ENCODE peak calls at places on chromosome 5, in four cellular contexts. Z is IMR-90, F is H9, U is H1. B is an unnamed sample.

GRCh38 chr5:154712518-154713437 is 42.4 kb upstream of the LARP1 start:
- DNase-seq in Z (no peak), F (peak; percentile 95), U (peak; percentile 86), B (peak; percentile 85)

GRCh38 chr5:54477941-54478478 is 22.5 kb downstream of the HSPB3 start:
- DNase-seq in Z (no peak), F (no peak), U (no peak), B (peak; percentile 33)

GRCh38 chr5:88707216-88707965 is 175.6 kb downstream of the MEF2C start:
- DNase-seq in Z (peak; percentile 6), F (no peak), U (no peak), B (peak; percentile 1)

GRCh38 chr5:37060030-37060429 is 183.5 kb downstream of the NIPBL start:
- DNase-seq in Z (no peak), F (no peak), U (no peak), B (no peak)

GRCh38 chr5:166720026-166720425 is 1571.4 kb upstream of the WWC1 start:
- DNase-seq in Z (no peak), F (no peak), U (no peak), B (no peak)

GRCh38 chr5:172545291-172545761 is 91.0 kb upstream of the SH3PXD2B start:
- DNase-seq in Z (no peak), F (no peak), U (no peak), B (no peak)

GRCh38 chr5:36300927-36301540 is 668 bp downstream of the RANBP3L start:
- DNase-seq in Z (peak; percentile 1), F (no peak), U (no peak), B (no peak)

GRCh38 chr5:119049824-119050449 is 20.9 kb upstream of the DMXL1 start:
- DNase-seq in Z (peak; percentile 80), F (peak; percentile 32), U (no peak), B (peak; percentile 42)

GRCh38 chr5:106699198-106699597 is 971.5 kb downstream of the EFNA5 start:
- DNase-seq in Z (no peak), F (peak; percentile 76), U (peak; percentile 58), B (peak; percentile 77)

GRCh38 chr5:97297063-97297715 is 114.1 kb upstream of the RIOK2 start:
- DNase-seq in Z (peak; percentile 23), F (peak; percentile 76), U (peak; percentile 21), B (peak; percentile 91)

GRCh38 chr5:53422539-53422938 is 57.9 kb upstream of the FST start:
- DNase-seq in Z (peak; percentile 94), F (no peak), U (no peak), B (no peak)

DNA sequence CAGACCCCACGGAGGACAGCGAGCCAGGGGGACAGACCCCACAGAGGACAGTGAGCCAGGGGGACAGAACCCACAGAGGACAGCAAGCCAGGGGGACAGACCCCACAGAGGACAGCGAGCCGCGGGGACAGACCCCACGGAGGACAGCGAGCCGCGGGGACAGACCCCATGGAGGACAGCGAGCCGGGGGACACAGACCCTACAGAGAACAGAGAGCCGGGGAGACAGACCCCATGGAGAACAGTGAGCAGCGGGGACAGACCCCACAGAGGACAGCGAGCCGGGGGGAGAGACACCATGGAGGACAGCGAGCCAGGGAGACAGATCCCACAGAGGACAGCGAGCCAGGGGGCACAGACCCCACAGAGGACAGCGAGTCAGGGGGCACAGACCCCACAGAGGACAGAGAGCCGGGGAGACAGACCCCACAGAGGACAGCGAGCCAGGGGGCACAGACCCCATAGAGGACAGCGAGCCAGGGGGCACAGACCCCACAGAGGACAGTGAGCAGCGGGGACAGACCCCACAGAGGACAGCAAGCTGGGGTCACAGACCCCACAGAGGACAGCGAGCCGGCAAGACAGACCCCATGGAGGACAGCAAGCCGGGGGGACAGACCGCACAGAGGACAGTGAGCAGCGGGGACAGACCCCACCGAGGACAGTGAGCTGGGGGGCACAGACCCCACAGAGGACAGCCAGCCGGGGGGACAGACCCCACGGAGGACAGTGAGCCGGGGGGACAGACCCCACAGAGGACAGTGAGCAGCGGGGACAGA is 4.4 kb upstream of the ZDHHC11 start:
- DNase-seq in Z (no peak), F (no peak), U (no peak), B (no peak)
- H2BK5ac ChIP-seq in Z (no peak overlapping the region), F (no peak overlapping the region), U (no peak overlapping the region), B (no peak overlapping the region)

DNA sequence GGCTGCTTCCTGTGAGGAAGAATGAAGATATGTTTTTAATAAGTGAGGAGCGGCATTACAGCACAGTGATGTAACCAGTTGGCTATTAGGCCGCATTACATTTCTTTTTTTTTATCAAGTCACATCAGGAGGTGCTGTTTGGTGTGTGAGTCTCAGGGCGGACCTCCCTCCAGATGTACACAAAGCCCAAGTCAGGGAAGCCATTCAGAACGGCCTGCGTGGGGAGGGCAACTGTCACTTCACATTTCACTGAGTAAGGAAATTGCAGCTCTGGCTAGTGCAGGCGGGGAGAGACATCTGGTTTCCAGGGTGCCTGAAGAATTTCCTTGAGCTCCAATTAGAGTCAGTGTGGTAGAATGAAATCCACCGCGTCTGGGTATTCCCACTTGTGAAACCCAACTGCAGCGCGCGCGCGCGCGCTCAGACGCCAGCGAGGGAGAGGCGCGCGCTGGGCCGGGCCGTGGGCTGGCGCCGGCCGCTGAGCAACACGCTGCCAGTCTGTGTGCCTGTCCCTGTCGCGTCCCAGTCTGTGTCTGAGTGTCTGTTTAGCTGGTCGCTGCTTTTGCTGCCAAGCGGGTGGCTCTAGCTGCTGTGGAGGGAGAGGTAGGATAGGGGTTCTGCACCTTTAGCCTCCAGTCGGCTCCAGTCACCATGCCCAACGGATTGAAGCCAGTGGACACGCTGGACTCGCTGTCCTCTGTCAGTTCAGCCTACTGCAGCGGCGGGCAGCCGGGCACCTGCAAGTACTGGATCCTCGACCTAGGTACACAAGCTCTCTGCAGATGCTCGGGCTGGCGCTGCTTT is 140.8 kb upstream of the OTULINL start:
- DNase-seq in Z (peak; percentile 97), F (no peak), U (no peak), B (no peak)
- H3K18ac ChIP-seq in Z (no peak overlapping the region), F (no peak overlapping the region), U (no peak overlapping the region), B (no peak overlapping the region)

DNA sequence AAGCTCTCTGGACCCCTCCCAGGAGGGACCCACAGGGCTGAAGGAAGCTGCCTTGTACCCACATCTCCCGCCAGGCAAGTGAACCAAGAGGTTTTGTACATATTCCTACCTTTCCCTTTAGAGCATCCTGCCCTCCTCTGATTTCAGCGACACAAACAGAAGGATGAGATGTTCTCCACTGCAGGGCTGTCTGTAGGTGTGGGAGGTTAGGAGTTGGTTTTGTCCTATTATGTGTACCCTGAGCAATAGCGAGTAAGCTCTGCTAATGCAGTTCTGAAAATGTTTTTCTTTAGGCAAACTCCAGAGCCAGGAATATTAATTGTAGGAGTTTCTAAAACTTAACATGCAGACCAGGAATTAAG is 13.0 kb downstream of the SQSTM1 start:
- DNase-seq in Z (no peak), F (no peak), U (no peak), B (no peak)
- H3K56ac ChIP-seq in Z (no peak overlapping the region), F (no peak overlapping the region), U (no peak overlapping the region), B (no peak overlapping the region)

DNA sequence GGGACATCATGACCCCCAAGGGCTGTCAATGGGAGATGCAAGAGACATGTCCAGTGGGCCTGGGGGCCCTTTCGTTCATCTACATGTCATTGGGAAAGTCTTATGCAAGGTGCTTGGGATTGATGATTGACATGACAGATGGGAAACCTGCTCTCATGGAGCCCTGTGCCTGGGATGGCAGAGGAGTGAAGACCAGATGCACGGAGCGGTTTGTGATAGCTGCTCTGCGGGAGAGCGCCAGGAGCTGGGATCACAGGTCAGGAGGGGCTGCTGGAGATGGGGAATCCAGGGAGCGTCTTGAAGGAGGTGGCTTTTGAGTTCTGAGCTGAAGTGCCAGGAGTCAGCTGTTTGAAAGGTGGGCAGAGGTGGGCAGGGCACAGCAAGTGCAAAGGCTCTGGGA is 104.3 kb downstream of the FGF18 start:
- DNase-seq in Z (no peak), F (no peak), U (no peak), B (no peak)
- H2BK5ac ChIP-seq in Z (no peak overlapping the region), F (no peak overlapping the region), U (no peak overlapping the region), B (no peak overlapping the region)

DNA sequence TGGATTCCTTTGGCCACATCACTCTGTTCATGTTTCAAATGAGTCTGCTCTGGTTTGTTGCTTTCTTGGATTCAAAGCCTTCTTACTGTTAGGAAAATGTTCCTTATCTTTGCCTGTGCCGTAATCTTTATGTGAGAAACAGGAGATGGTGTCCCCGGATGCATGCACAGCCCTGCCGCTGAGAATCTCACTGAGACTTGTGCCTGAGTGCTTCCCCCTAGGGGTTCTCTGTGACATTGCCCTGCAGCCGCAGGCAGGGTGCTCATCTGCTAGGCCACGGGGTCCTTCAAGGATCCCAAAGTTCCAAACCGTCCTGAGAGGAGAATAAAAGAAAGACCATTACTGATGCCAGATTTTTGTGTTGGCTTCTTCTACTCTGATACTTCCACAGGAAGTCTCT is 81.4 kb upstream of the ANKRD55 start:
- DNase-seq in Z (no peak), F (peak; percentile 38), U (no peak), B (no peak)
- H3K18ac ChIP-seq in Z (no peak overlapping the region), F (no peak overlapping the region), U (no peak overlapping the region), B (no peak overlapping the region)

DNA sequence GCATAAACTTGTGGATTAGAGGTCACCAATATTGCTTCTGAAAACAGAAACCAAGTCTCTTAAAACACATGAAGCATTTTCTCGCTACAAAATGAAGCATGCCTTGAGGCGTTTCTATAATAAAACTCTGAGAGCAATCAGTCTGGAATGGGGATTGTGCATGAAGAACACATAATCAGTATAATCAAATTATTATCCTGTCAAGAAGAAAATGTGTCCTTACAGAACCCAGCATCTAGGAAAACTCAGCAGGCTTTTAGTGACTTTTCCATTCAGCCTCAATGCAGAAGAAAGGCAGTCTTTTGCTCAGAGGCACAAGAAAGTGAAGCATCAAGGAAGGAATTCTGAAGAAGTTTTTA is 121.9 kb downstream of the CDH18 start:
- DNase-seq in Z (no peak), F (no peak), U (no peak), B (no peak)
- H3K56ac ChIP-seq in Z (no peak overlapping the region), F (no peak overlapping the region), U (no peak overlapping the region), B (no peak overlapping the region)